ENCODE peak calls at places on chromosomes 2 and 18, in five cellular contexts. I is H1, S is HepG2, T is NT2/D1, Z is GM12878. J is an unnamed sample.

GRCh38 chr18:56221195-56222065 is 417.0 kb downstream of the TXNL1 start:
- DNase-seq in I (no peak), S (no peak), T (no peak), Z (no peak), J (no peak)

GRCh38 chr2:9002637-9003365 is 683 bp downstream of the MBOAT2 start:
- DNase-seq in I (no peak), S (no peak), T (peak; percentile 44), Z (no peak), J (peak; percentile 24)

GRCh38 chr2:96241901-96242611 is 23.7 kb downstream of the TMEM127 start:
- DNase-seq in I (no peak), S (no peak), T (no peak), Z (peak; percentile 78), J (no peak)

GRCh38 chr2:173851256-173851655 is 113.9 kb downstream of the SP3 start:
- DNase-seq in I (no peak), S (no peak), T (no peak), Z (no peak), J (no peak)

GRCh38 chr2:9423922-9424272 is 443 bp downstream of the CPSF3 start:
- DNase-seq in I (no peak), S (peak; percentile 24), T (no peak), Z (no peak), J (no peak)

GRCh38 chr2:128313076-128313836 is 5.4 kb downstream of the HS6ST1 start:
- DNase-seq in I (no peak), S (no peak), T (no peak), Z (no peak), J (no peak)

GRCh38 chr2:68157002-68157401 is 686 bp upstream of the PNO1 start:
- DNase-seq in I (no peak), S (no peak), T (peak; percentile 23), Z (no peak), J (no peak)

GRCh38 chr2:98793275-98793674 is 62.3 kb upstream of the MGAT4A start:
- DNase-seq in I (no peak), S (no peak), T (no peak), Z (no peak), J (no peak)

GRCh38 chr2:239898292-239898925 is 126.7 kb downstream of the NDUFA10 start:
- DNase-seq in I (no peak), S (no peak), T (no peak), Z (no peak), J (no peak)

GRCh38 chr18:67400502-67401117 is 115.9 kb downstream of the DSEL start:
- DNase-seq in I (no peak), S (no peak), T (no peak), Z (no peak), J (no peak)

GRCh38 chr18:64678048-64678447 is 529.2 kb upstream of the LINC00305 start:
- DNase-seq in I (no peak), S (no peak), T (no peak), Z (no peak), J (no peak)

GRCh38 chr2:70161069-70161534 is 29.7 kb downstream of the C2orf42 start:
- DNase-seq in I (no peak), S (no peak), T (no peak), Z (peak; percentile 99), J (no peak)

GRCh38 chr2:54077088-54077900 is 38.1 kb upstream of the ACYP2 start:
- DNase-seq in I (no peak), S (no peak), T (no peak), Z (no peak), J (no peak)

GRCh38 chr2:102660070-102660469 is 40.7 kb downstream of the SLC9A2 start:
- DNase-seq in I (no peak), S (no peak), T (no peak), Z (no peak), J (no peak)

GRCh38 chr2:206296128-206296527 is 21.7 kb downstream of the ZDBF2 start:
- DNase-seq in I (no peak), S (no peak), T (no peak), Z (no peak), J (no peak)

GRCh38 chr2:237190958-237191692 is 105.4 kb downstream of the COPS8 start:
- DNase-seq in I (no peak), S (no peak), T (no peak), Z (no peak), J (no peak)
- TF ChIP-seq SUZ12 in I (no peak), S (no peak), T (no peak), Z (no peak), J (no peak)

GRCh38 chr2:236366406-236366805 is 102.2 kb upstream of the ASB18 start:
- DNase-seq in I (no peak), S (no peak), T (no peak), Z (peak; percentile 26), J (no peak)
- TF ChIP-seq SUZ12 in I (no peak), S (no peak), T (no peak), Z (no peak), J (no peak)

GRCh38 chr18:6368017-6368416 is 46.7 kb downstream of the L3MBTL4 start:
- DNase-seq in I (no peak), S (no peak), T (no peak), Z (no peak), J (no peak)

GRCh38 chr18:6370410-6370809 is 44.3 kb downstream of the L3MBTL4 start:
- DNase-seq in I (no peak), S (peak; percentile 37), T (no peak), Z (no peak), J (peak; percentile 13)

GRCh38 chr18:6373187-6373586 is 41.5 kb downstream of the L3MBTL4 start:
- DNase-seq in I (no peak), S (peak; percentile 63), T (no peak), Z (no peak), J (no peak)

GRCh38 chr18:6374340-6374739 is 40.4 kb downstream of the L3MBTL4 start:
- DNase-seq in I (no peak), S (peak; percentile 60), T (no peak), Z (no peak), J (no peak)

GRCh38 chr18:6370886-6371635 is 43.6 kb downstream of the L3MBTL4 start:
- DNase-seq in I (no peak), S (peak; percentile 86), T (no peak), Z (no peak), J (no peak)
- TF ChIP-seq SUZ12 in I (no peak), S (no peak), T (no peak), Z (no peak), J (no peak)

GRCh38 chr2:171521361-171522056 is 765 bp upstream of the CYBRD1 start:
- DNase-seq in I (no peak), S (no peak), T (no peak), Z (no peak), J (no peak)

GRCh38 chr2:171522057-171522803 is at the start of gene CYBRD1:
- DNase-seq in I (no peak), S (no peak), T (no peak), Z (no peak), J (peak; percentile 25)

GRCh38 chr2:171523969-171524401 is 1.7 kb downstream of the CYBRD1 start:
- DNase-seq in I (no peak), S (no peak), T (no peak), Z (no peak), J (no peak)

GRCh38 chr2:171523339-171523931 is 1.2 kb downstream of the CYBRD1 start:
- DNase-seq in I (no peak), S (peak; percentile 21), T (no peak), Z (no peak), J (peak; percentile 60)

GRCh38 chr2:171522804-171523338 is 597 bp downstream of the CYBRD1 start:
- DNase-seq in I (no peak), S (no peak), T (no peak), Z (no peak), J (peak; percentile 50)
- TF ChIP-seq SUZ12 in I (no peak), S (no peak), T (no peak), Z (no peak), J (no peak)

GRCh38 chr18:48186084-48186798 is 222.9 kb downstream of the ZBTB7C start:
- DNase-seq in I (no peak), S (no peak), T (no peak), Z (no peak), J (no peak)
- TF ChIP-seq SUZ12 in I (no peak), S (no peak), T (no peak), Z (no peak), J (no peak)

DNA sequence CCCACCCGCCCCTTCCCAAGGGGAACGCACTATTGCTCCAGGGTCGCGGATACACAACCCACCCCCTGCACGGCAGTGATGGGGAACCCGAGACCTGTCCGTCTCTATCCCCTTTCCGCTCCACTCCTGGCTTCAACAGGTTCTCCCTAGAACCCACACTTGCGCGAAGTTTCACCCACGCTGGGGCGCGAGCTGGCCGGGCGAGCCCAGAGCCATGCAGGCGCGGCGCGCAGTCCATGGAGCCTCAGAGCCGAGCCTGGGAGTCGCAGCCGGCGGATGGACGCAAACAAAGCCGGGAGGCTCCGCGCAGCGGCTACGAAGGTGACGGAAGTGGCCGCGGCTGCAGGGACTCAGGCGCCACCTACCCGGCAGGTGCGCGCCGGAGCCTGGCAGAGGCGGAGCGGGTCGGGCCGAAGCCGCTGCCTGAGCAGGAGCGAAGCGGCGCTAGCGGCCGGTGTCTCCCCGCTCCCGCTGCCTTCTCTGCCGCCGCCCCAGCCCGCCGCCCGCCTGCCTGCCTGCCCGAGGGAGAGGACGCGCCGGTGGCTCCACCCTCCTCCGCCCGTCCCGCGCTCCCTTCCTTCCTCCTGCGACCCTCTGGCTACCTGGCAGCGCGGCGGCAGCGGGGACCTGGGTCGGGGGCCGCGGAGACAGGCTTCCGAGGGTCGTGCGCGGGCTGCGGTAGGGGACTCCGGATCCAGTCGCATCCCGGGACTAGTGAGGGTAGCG is 14.0 kb downstream of the ALPG start:
- DNase-seq in I (no peak), S (peak; percentile 16), T (no peak), Z (no peak), J (peak; percentile 35)
- TF ChIP-seq SUZ12 in I (peak; percentile 62), S (no peak), T (no peak), Z (no peak), J (no peak)